ENCODE peak calls at places on chromosomes 6 and 20, in six cellular contexts. G, D, N, P, I and Z are unnamed samples.

GRCh38 chr6:168934856-168935627 is 318.6 kb downstream of the THBS2 start:
- DNase-seq in G (peak; percentile 33), D (no peak), N (no peak), P (no peak), I (no peak), Z (no peak)

GRCh38 chr6:109579361-109579760 is 96.3 kb upstream of the ZBTB24 start:
- DNase-seq in G (no peak), D (no peak), N (no peak), P (peak; percentile 54), I (no peak), Z (peak; percentile 23)

GRCh38 chr20:14481863-14482262 is 144.5 kb upstream of the FLRT3 start:
- DNase-seq in G (peak; percentile 48), D (no peak), N (no peak), P (no peak), I (no peak), Z (no peak)

GRCh38 chr6:40962241-40962640 is 76.8 kb downstream of the UNC5CL start:
- DNase-seq in G (peak; percentile 94), D (no peak), N (no peak), P (peak; percentile 64), I (peak; percentile 50), Z (peak; percentile 31)

GRCh38 chr20:9485614-9486325 is 28.6 kb upstream of the LAMP5 start:
- DNase-seq in G (no peak), D (no peak), N (no peak), P (no peak), I (no peak), Z (no peak)

GRCh38 chr6:31574106-31575061 is 981 bp upstream of the TNF start:
- DNase-seq in G (no peak), D (no peak), N (no peak), P (peak; percentile 70), I (no peak), Z (peak; percentile 17)

GRCh38 chr6:69980624-69981023 is 114.3 kb downstream of the COL19A1 start:
- DNase-seq in G (no peak), D (no peak), N (no peak), P (no peak), I (peak; percentile 4), Z (no peak)

GRCh38 chr20:36542019-36542488 is 735 bp downstream of the MYL9 start:
- DNase-seq in G (peak; percentile 67), D (no peak), N (no peak), P (no peak), I (peak; percentile 33), Z (no peak)

GRCh38 chr6:166439366-166440091 is 56.8 kb upstream of the MPC1 start:
- DNase-seq in G (no peak), D (no peak), N (no peak), P (no peak), I (no peak), Z (no peak)

GRCh38 chr6:15615837-15616236 is 47.0 kb downstream of the DTNBP1 start:
- DNase-seq in G (no peak), D (no peak), N (peak; percentile 7), P (peak; percentile 13), I (no peak), Z (peak; percentile 36)

GRCh38 chr20:13458860-13459451 is 179.8 kb downstream of the TASP1 start:
- DNase-seq in G (peak; percentile 42), D (no peak), N (peak; percentile 26), P (peak; percentile 57), I (peak; percentile 9), Z (peak; percentile 41)

GRCh38 chr6:169098136-169098535 is 155.5 kb downstream of the THBS2 start:
- DNase-seq in G (no peak), D (no peak), N (no peak), P (no peak), I (no peak), Z (no peak)

GRCh38 chr6:104630955-104631354 is 228.8 kb downstream of the HACE1 start:
- DNase-seq in G (no peak), D (no peak), N (no peak), P (no peak), I (no peak), Z (no peak)

GRCh38 chr6:21436625-21437024 is 156.9 kb upstream of the SOX4 start:
- DNase-seq in G (no peak), D (no peak), N (no peak), P (no peak), I (no peak), Z (no peak)

GRCh38 chr20:6045566-6045965 is 8.3 kb downstream of the LRRN4 start:
- DNase-seq in G (peak; percentile 89), D (no peak), N (no peak), P (no peak), I (no peak), Z (no peak)

GRCh38 chr6:17968081-17968518 is 19.3 kb downstream of the KIF13A start:
- DNase-seq in G (peak; percentile 49), D (no peak), N (no peak), P (no peak), I (no peak), Z (no peak)

GRCh38 chr6:159892053-159892452 is 1.3 kb downstream of the MAS1 start:
- DNase-seq in G (no peak), D (no peak), N (no peak), P (no peak), I (no peak), Z (no peak)

GRCh38 chr6:169454204-169454871 is 200.7 kb upstream of the THBS2 start:
- DNase-seq in G (peak; percentile 98), D (no peak), N (no peak), P (no peak), I (peak; percentile 48), Z (no peak)

GRCh38 chr20:56187791-56188190 is 60.7 kb upstream of the MC3R start:
- DNase-seq in G (peak; percentile 0), D (no peak), N (no peak), P (no peak), I (no peak), Z (no peak)

GRCh38 chr20:24785141-24785924 is 163.7 kb upstream of the CST7 start:
- DNase-seq in G (peak; percentile 85), D (no peak), N (no peak), P (no peak), I (no peak), Z (no peak)

GRCh38 chr6:6661191-6661590 is 72.7 kb downstream of the LY86 start:
- DNase-seq in G (no peak), D (no peak), N (no peak), P (no peak), I (no peak), Z (no peak)

GRCh38 chr6:39362487-39362865 is 40.0 kb upstream of the KCNK16 start:
- DNase-seq in G (peak; percentile 56), D (no peak), N (no peak), P (no peak), I (peak; percentile 9), Z (no peak)
- TF ChIP-seq CTCF in G (peak; percentile 56), D (no peak), N (no peak), P (peak; percentile 13), I (no peak), Z (no peak)

GRCh38 chr6:66926060-66926459 is 1219.0 kb upstream of the EYS start:
- DNase-seq in G (no peak), D (no peak), N (no peak), P (no peak), I (no peak), Z (no peak)
- TF ChIP-seq CTCF in G (no peak), D (no peak), N (no peak), P (no peak), I (no peak), Z (no peak)

GRCh38 chr6:99282479-99283062 is 66.9 kb downstream of the FAXC start:
- DNase-seq in G (peak; percentile 5), D (no peak), N (no peak), P (no peak), I (no peak), Z (no peak)
- TF ChIP-seq CTCF in G (peak; percentile 57), D (no peak), N (no peak), P (peak; percentile 32), I (no peak), Z (no peak)

GRCh38 chr20:60224914-60225313 is 266.7 kb downstream of the CDH26 start:
- DNase-seq in G (peak; percentile 13), D (no peak), N (no peak), P (no peak), I (peak; percentile 36), Z (no peak)
- TF ChIP-seq CTCF in G (peak; percentile 56), D (no peak), N (no peak), P (peak; percentile 11), I (peak; percentile 26), Z (no peak)